ENCODE peak calls at places on chromosome 17, in six cellular contexts. One of them, this sample, is unnamed. For H3K4me1 and H3K36me3, the result is how much of the 10 kb centered on the place peaks cover.

GRCh38 chr17:62111562-62112180 is 46.6 kb upstream of the MED13 start:
- DNase-seq in tibial artery: no peak
- DNase-seq in heart left ventricle: no peak
- DNase-seq in naive thymus-derived CD4-positive, alpha-beta T cell: no peak
- DNase-seq in tibial nerve: no peak
- DNase-seq in aorta: no peak
- DNase-seq in this sample: no peak

GRCh38 chr17:28737770-28738679 is 5.8 kb upstream of the TRAF4 start:
- DNase-seq in tibial artery: no peak
- DNase-seq in heart left ventricle: peak
- DNase-seq in naive thymus-derived CD4-positive, alpha-beta T cell: no peak
- DNase-seq in tibial nerve: no peak
- DNase-seq in aorta: no peak
- DNase-seq in this sample: no peak

GRCh38 chr17:81097134-81097942 is 62.4 kb downstream of the BAIAP2 start:
- DNase-seq in tibial artery: peak
- DNase-seq in heart left ventricle: peak
- DNase-seq in naive thymus-derived CD4-positive, alpha-beta T cell: no peak
- DNase-seq in tibial nerve: peak
- DNase-seq in aorta: peak
- DNase-seq in this sample: peak

GRCh38 chr17:73318861-73319260 is 7.1 kb upstream of the CDC42EP4 start:
- DNase-seq in tibial artery: no peak
- DNase-seq in heart left ventricle: no peak
- DNase-seq in naive thymus-derived CD4-positive, alpha-beta T cell: no peak
- DNase-seq in tibial nerve: no peak
- DNase-seq in aorta: no peak
- DNase-seq in this sample: no peak

GRCh38 chr17:18042969-18043368 is 3.8 kb downstream of the GID4 start:
- DNase-seq in tibial artery: no peak
- DNase-seq in heart left ventricle: no peak
- DNase-seq in naive thymus-derived CD4-positive, alpha-beta T cell: no peak
- DNase-seq in tibial nerve: no peak
- DNase-seq in aorta: no peak
- DNase-seq in this sample: no peak

GRCh38 chr17:67095803-67096202 is 51.4 kb downstream of the CACNG1 start:
- DNase-seq in tibial artery: no peak
- DNase-seq in heart left ventricle: no peak
- DNase-seq in naive thymus-derived CD4-positive, alpha-beta T cell: no peak
- DNase-seq in tibial nerve: no peak
- DNase-seq in aorta: no peak
- DNase-seq in this sample: no peak

GRCh38 chr17:10337976-10338375 is 34.8 kb downstream of the MYH13 start:
- DNase-seq in tibial artery: no peak
- DNase-seq in heart left ventricle: no peak
- DNase-seq in naive thymus-derived CD4-positive, alpha-beta T cell: no peak
- DNase-seq in tibial nerve: no peak
- DNase-seq in aorta: no peak
- DNase-seq in this sample: no peak

GRCh38 chr17:33292184-33292980 is 713 bp downstream of the ASIC2 start:
- DNase-seq in tibial artery: no peak
- DNase-seq in heart left ventricle: no peak
- DNase-seq in naive thymus-derived CD4-positive, alpha-beta T cell: no peak
- DNase-seq in tibial nerve: no peak
- DNase-seq in aorta: peak
- DNase-seq in this sample: no peak

GRCh38 chr17:50210249-50211225 is 9.1 kb upstream of the COL1A1 start:
- DNase-seq in tibial artery: peak
- DNase-seq in heart left ventricle: peak
- DNase-seq in naive thymus-derived CD4-positive, alpha-beta T cell: no peak
- DNase-seq in tibial nerve: no peak
- DNase-seq in aorta: peak
- DNase-seq in this sample: peak

GRCh38 chr17:35726609-35727460 is 4.6 kb upstream of the RASL10B start:
- DNase-seq in tibial artery: no peak
- DNase-seq in heart left ventricle: peak
- DNase-seq in naive thymus-derived CD4-positive, alpha-beta T cell: no peak
- DNase-seq in tibial nerve: peak
- DNase-seq in aorta: peak
- DNase-seq in this sample: no peak

GRCh38 chr17:17041018-17041521 is 1.2 kb upstream of the MPRIP start:
- DNase-seq in tibial artery: peak
- DNase-seq in heart left ventricle: peak
- DNase-seq in naive thymus-derived CD4-positive, alpha-beta T cell: no peak
- DNase-seq in tibial nerve: no peak
- DNase-seq in aorta: no peak
- DNase-seq in this sample: no peak

GRCh38 chr17:42251115-42251514 is 25.1 kb downstream of the STAT5B start:
- DNase-seq in tibial artery: no peak
- DNase-seq in heart left ventricle: no peak
- DNase-seq in naive thymus-derived CD4-positive, alpha-beta T cell: no peak
- DNase-seq in tibial nerve: no peak
- DNase-seq in aorta: no peak
- DNase-seq in this sample: no peak

GRCh38 chr17:58337126-58337599 is 8.6 kb upstream of the TSPOAP1 start:
- DNase-seq in tibial artery: no peak
- DNase-seq in heart left ventricle: no peak
- DNase-seq in naive thymus-derived CD4-positive, alpha-beta T cell: peak
- DNase-seq in tibial nerve: no peak
- DNase-seq in aorta: no peak
- DNase-seq in this sample: no peak

GRCh38 chr17:73007447-73007846 is 85.0 kb downstream of the SLC39A11 start:
- DNase-seq in tibial artery: peak
- DNase-seq in heart left ventricle: peak
- DNase-seq in naive thymus-derived CD4-positive, alpha-beta T cell: no peak
- DNase-seq in tibial nerve: no peak
- DNase-seq in aorta: peak
- DNase-seq in this sample: no peak

GRCh38 chr17:17740627-17741237 is 59.5 kb downstream of the RAI1 start:
- DNase-seq in tibial artery: no peak
- DNase-seq in heart left ventricle: no peak
- DNase-seq in naive thymus-derived CD4-positive, alpha-beta T cell: no peak
- DNase-seq in tibial nerve: no peak
- DNase-seq in aorta: no peak
- DNase-seq in this sample: no peak

GRCh38 chr17:56973520-56973919 is 4.4 kb upstream of the SCPEP1 start:
- DNase-seq in tibial artery: no peak
- DNase-seq in heart left ventricle: no peak
- DNase-seq in naive thymus-derived CD4-positive, alpha-beta T cell: no peak
- DNase-seq in tibial nerve: no peak
- DNase-seq in aorta: no peak
- DNase-seq in this sample: no peak

GRCh38 chr17:55717898-55718735 is 4.5 kb downstream of the TMEM100 start:
- DNase-seq in tibial artery: peak
- DNase-seq in heart left ventricle: peak
- DNase-seq in naive thymus-derived CD4-positive, alpha-beta T cell: peak
- DNase-seq in tibial nerve: peak
- DNase-seq in aorta: peak
- DNase-seq in this sample: peak

GRCh38 chr17:48612854-48613691 is 2.0 kb downstream of the HOXB8 start:
- DNase-seq in tibial artery: no peak
- DNase-seq in heart left ventricle: no peak
- DNase-seq in naive thymus-derived CD4-positive, alpha-beta T cell: peak
- DNase-seq in tibial nerve: no peak
- DNase-seq in aorta: no peak
- DNase-seq in this sample: no peak

GRCh38 chr17:43907425-43907981 is at the start of gene MPP2:
- DNase-seq in tibial artery: peak
- DNase-seq in heart left ventricle: peak
- DNase-seq in naive thymus-derived CD4-positive, alpha-beta T cell: peak
- DNase-seq in tibial nerve: peak
- DNase-seq in aorta: peak
- DNase-seq in this sample: peak

GRCh38 chr17:15973016-15973415 is 26.5 kb downstream of the ZSWIM7 start:
- DNase-seq in tibial artery: no peak
- DNase-seq in heart left ventricle: no peak
- DNase-seq in naive thymus-derived CD4-positive, alpha-beta T cell: no peak
- DNase-seq in tibial nerve: no peak
- DNase-seq in aorta: no peak
- DNase-seq in this sample: no peak

GRCh38 chr17:50534979-50535326 is 2.4 kb downstream of the EPN3 start:
- DNase-seq in tibial artery: no peak
- DNase-seq in heart left ventricle: no peak
- DNase-seq in naive thymus-derived CD4-positive, alpha-beta T cell: no peak
- DNase-seq in tibial nerve: no peak
- DNase-seq in aorta: no peak
- DNase-seq in this sample: no peak

GRCh38 chr17:1058423-1059130 is 61.6 kb downstream of the TIMM22 start:
- DNase-seq in tibial artery: no peak
- DNase-seq in heart left ventricle: peak
- DNase-seq in naive thymus-derived CD4-positive, alpha-beta T cell: no peak
- DNase-seq in tibial nerve: peak
- DNase-seq in aorta: no peak
- DNase-seq in this sample: no peak

GRCh38 chr17:50769884-50770283 is 2.6 kb upstream of the ANKRD40CL start:
- DNase-seq in tibial artery: no peak
- DNase-seq in heart left ventricle: no peak
- DNase-seq in naive thymus-derived CD4-positive, alpha-beta T cell: no peak
- DNase-seq in tibial nerve: no peak
- DNase-seq in aorta: no peak
- DNase-seq in this sample: peak

GRCh38 chr17:57811633-57812280 is 38.1 kb downstream of the MRPS23 start:
- DNase-seq in tibial artery: no peak
- DNase-seq in heart left ventricle: no peak
- DNase-seq in naive thymus-derived CD4-positive, alpha-beta T cell: no peak
- DNase-seq in tibial nerve: no peak
- DNase-seq in aorta: no peak
- DNase-seq in this sample: no peak

GRCh38 chr17:57085448-57086068 is 512 bp downstream of the AKAP1 start:
- DNase-seq in tibial artery: peak
- DNase-seq in heart left ventricle: peak
- DNase-seq in naive thymus-derived CD4-positive, alpha-beta T cell: no peak
- DNase-seq in tibial nerve: peak
- DNase-seq in aorta: peak
- DNase-seq in this sample: no peak

GRCh38 chr17:76137026-76137350 is 4.1 kb downstream of the FOXJ1 start:
- DNase-seq in tibial artery: no peak
- DNase-seq in heart left ventricle: no peak
- DNase-seq in naive thymus-derived CD4-positive, alpha-beta T cell: no peak
- DNase-seq in tibial nerve: no peak
- DNase-seq in aorta: no peak
- DNase-seq in this sample: no peak

GRCh38 chr17:76138234-76138895 is 2.7 kb downstream of the FOXJ1 start:
- DNase-seq in tibial artery: no peak
- DNase-seq in heart left ventricle: peak
- DNase-seq in naive thymus-derived CD4-positive, alpha-beta T cell: no peak
- DNase-seq in tibial nerve: no peak
- DNase-seq in aorta: no peak
- DNase-seq in this sample: no peak

GRCh38 chr17:76136276-76137025 is 4.6 kb downstream of the FOXJ1 start:
- DNase-seq in tibial artery: no peak
- DNase-seq in heart left ventricle: peak
- DNase-seq in naive thymus-derived CD4-positive, alpha-beta T cell: no peak
- DNase-seq in tibial nerve: no peak
- DNase-seq in aorta: no peak
- DNase-seq in this sample: no peak

GRCh38 chr17:76138896-76139248 is 2.2 kb downstream of the FOXJ1 start:
- DNase-seq in tibial artery: no peak
- DNase-seq in heart left ventricle: peak
- DNase-seq in naive thymus-derived CD4-positive, alpha-beta T cell: no peak
- DNase-seq in tibial nerve: no peak
- DNase-seq in aorta: no peak
- DNase-seq in this sample: no peak

GRCh38 chr17:76137351-76138233 is 3.5 kb downstream of the FOXJ1 start:
- DNase-seq in tibial artery: no peak
- DNase-seq in heart left ventricle: peak
- DNase-seq in naive thymus-derived CD4-positive, alpha-beta T cell: no peak
- DNase-seq in tibial nerve: no peak
- DNase-seq in aorta: no peak
- DNase-seq in this sample: no peak
- H3K4me1 ChIP-seq in tibial artery: under half
- H3K4me1 ChIP-seq in heart left ventricle: under half
- H3K4me1 ChIP-seq in naive thymus-derived CD4-positive, alpha-beta T cell: under half
- H3K4me1 ChIP-seq in tibial nerve: under half
- H3K4me1 ChIP-seq in aorta: under half
- H3K4me1 ChIP-seq in this sample: under half

GRCh38 chr17:82271401-82271800 is 2.1 kb downstream of the CSNK1D start:
- DNase-seq in tibial artery: no peak
- DNase-seq in heart left ventricle: no peak
- DNase-seq in naive thymus-derived CD4-positive, alpha-beta T cell: no peak
- DNase-seq in tibial nerve: no peak
- DNase-seq in aorta: no peak
- DNase-seq in this sample: no peak
- H3K4me3 ChIP-seq in tibial artery: no peak
- H3K4me3 ChIP-seq in heart left ventricle: no peak
- H3K4me3 ChIP-seq in naive thymus-derived CD4-positive, alpha-beta T cell: no peak
- H3K4me3 ChIP-seq in tibial nerve: no peak
- H3K4me3 ChIP-seq in aorta: no peak
- H3K4me3 ChIP-seq in this sample: peak

DNA sequence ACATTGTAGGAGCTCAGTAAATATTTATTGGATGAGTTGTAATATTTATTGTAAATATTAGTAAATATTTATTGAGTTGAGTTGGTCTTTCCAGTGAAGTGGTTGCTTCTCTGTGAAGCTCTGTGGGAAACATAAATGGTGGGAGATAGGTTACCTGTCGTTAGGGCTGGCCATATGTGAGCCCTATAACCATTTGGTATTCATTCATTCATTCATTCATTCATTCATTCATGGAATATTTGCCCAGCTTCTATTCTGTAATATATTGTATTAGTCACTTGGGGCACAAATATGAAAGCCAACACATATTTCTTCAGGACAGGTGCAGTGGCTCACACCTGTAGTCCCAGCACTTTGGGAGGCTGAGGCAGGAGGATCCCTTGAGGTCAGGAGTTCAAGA is 33.9 kb downstream of the SMARCE1 start:
- DNase-seq in tibial artery: no peak
- DNase-seq in heart left ventricle: no peak
- DNase-seq in naive thymus-derived CD4-positive, alpha-beta T cell: no peak
- DNase-seq in tibial nerve: no peak
- DNase-seq in aorta: no peak
- DNase-seq in this sample: no peak
- H3K36me3 ChIP-seq in tibial artery: under half
- H3K36me3 ChIP-seq in heart left ventricle: under half
- H3K36me3 ChIP-seq in naive thymus-derived CD4-positive, alpha-beta T cell: under half
- H3K36me3 ChIP-seq in tibial nerve: under half
- H3K36me3 ChIP-seq in aorta: under half
- H3K36me3 ChIP-seq in this sample: under half

GRCh38 chr17:46028969-46029565 is 30.0 kb downstream of the STH start:
- DNase-seq in tibial artery: no peak
- DNase-seq in heart left ventricle: no peak
- DNase-seq in naive thymus-derived CD4-positive, alpha-beta T cell: no peak
- DNase-seq in tibial nerve: no peak
- DNase-seq in aorta: no peak
- DNase-seq in this sample: no peak
- H3K4me1 ChIP-seq in tibial artery: under half
- H3K4me1 ChIP-seq in heart left ventricle: under half
- H3K4me1 ChIP-seq in naive thymus-derived CD4-positive, alpha-beta T cell: under half
- H3K4me1 ChIP-seq in tibial nerve: under half
- H3K4me1 ChIP-seq in aorta: under half
- H3K4me1 ChIP-seq in this sample: under half

GRCh38 chr17:39675390-39676082 is 7.3 kb downstream of the PNMT start:
- DNase-seq in tibial artery: no peak
- DNase-seq in heart left ventricle: no peak
- DNase-seq in naive thymus-derived CD4-positive, alpha-beta T cell: no peak
- DNase-seq in tibial nerve: no peak
- DNase-seq in aorta: no peak
- DNase-seq in this sample: no peak
- H3K4me3 ChIP-seq in tibial artery: no peak
- H3K4me3 ChIP-seq in heart left ventricle: no peak
- H3K4me3 ChIP-seq in naive thymus-derived CD4-positive, alpha-beta T cell: no peak
- H3K4me3 ChIP-seq in tibial nerve: no peak
- H3K4me3 ChIP-seq in aorta: no peak
- H3K4me3 ChIP-seq in this sample: no peak

GRCh38 chr17:37541880-37542675 is 52.4 kb downstream of the DUSP14 start:
- DNase-seq in tibial artery: no peak
- DNase-seq in heart left ventricle: no peak
- DNase-seq in naive thymus-derived CD4-positive, alpha-beta T cell: no peak
- DNase-seq in tibial nerve: no peak
- DNase-seq in aorta: no peak
- DNase-seq in this sample: no peak
- H3K36me3 ChIP-seq in tibial artery: half or more
- H3K36me3 ChIP-seq in heart left ventricle: under half
- H3K36me3 ChIP-seq in naive thymus-derived CD4-positive, alpha-beta T cell: under half
- H3K36me3 ChIP-seq in tibial nerve: half or more
- H3K36me3 ChIP-seq in aorta: under half
- H3K36me3 ChIP-seq in this sample: half or more